ENCODE peak calls at places on chromosomes 13 and 19, in nine cellular contexts. I, C, L, O, E, M, H, V and D are unnamed samples.

GRCh38 chr13:95217920-95218830 is 83.1 kb downstream of the ABCC4 start:
- DNase-seq in I (no peak), C (no peak), L (no peak), O (no peak), E (no peak), M (no peak), H (no peak), V (no peak), D (no peak)

GRCh38 chr13:102582256-102582655 is 14.5 kb upstream of the TPP2 start:
- DNase-seq in I (no peak), C (no peak), L (no peak), O (no peak), E (no peak), M (no peak), H (no peak), V (no peak), D (no peak)

GRCh38 chr13:48456546-48456945 is 43.6 kb upstream of the LPAR6 start:
- DNase-seq in I (no peak), C (no peak), L (no peak), O (no peak), E (no peak), M (no peak), H (no peak), V (no peak), D (no peak)

GRCh38 chr19:47507924-47508553 is 6.8 kb downstream of the NAPA start:
- DNase-seq in I (no peak), C (no peak), L (no peak), O (no peak), E (no peak), M (no peak), H (no peak), V (no peak), D (no peak)

GRCh38 chr19:41849067-41849466 is 4.2 kb downstream of the DMRTC2 start:
- DNase-seq in I (no peak), C (no peak), L (no peak), O (no peak), E (no peak), M (no peak), H (no peak), V (no peak), D (peak)

GRCh38 chr13:48038763-48039162 is 1.2 kb downstream of the NUDT15 start:
- DNase-seq in I (no peak), C (no peak), L (no peak), O (peak), E (no peak), M (no peak), H (no peak), V (no peak), D (no peak)

GRCh38 chr19:18144361-18144760 is 8.6 kb upstream of the PIK3R2 start:
- DNase-seq in I (no peak), C (no peak), L (no peak), O (no peak), E (no peak), M (no peak), H (no peak), V (no peak), D (no peak)

GRCh38 chr13:91805605-91806004 is 407.2 kb downstream of the GPC5 start:
- DNase-seq in I (no peak), C (no peak), L (no peak), O (no peak), E (no peak), M (no peak), H (peak), V (no peak), D (no peak)

GRCh38 chr19:15264933-15265206 is 32.6 kb upstream of the EPHX3 start:
- DNase-seq in I (no peak), C (no peak), L (no peak), O (no peak), E (no peak), M (no peak), H (no peak), V (no peak), D (no peak)